ENCODE peak calls at places on chromosomes 1 and 21, in eight cellular contexts. E is Caco-2; V is heart left ventricle; R is fibroblast of pulmonary artery; X is left ventricle myocardium inferior; O is astrocyte of the spinal cord; B is naive thymus-derived CD4-positive, alpha-beta T cell; G is upper lobe of right lung. C is an unnamed sample.

GRCh38 chr1:238029126-238029525 is 138.4 kb upstream of the ZP4 start:
- DNase-seq in E (no peak), V (no peak), R (no peak), X (no peak), O (no peak), B (no peak), G (no peak), C (no peak)

GRCh38 chr1:220430059-220430458 is 97.9 kb upstream of the MARK1 start:
- DNase-seq in E (peak), V (no peak), R (peak), X (no peak), O (no peak), B (no peak), G (no peak), C (no peak)

GRCh38 chr1:219264557-219264956 is 90.9 kb downstream of the LYPLAL1 start:
- DNase-seq in E (no peak), V (no peak), R (no peak), X (no peak), O (peak), B (no peak), G (no peak), C (no peak)

GRCh38 chr1:183505338-183506089 is 33.2 kb downstream of the SMG7 start:
- DNase-seq in E (no peak), V (no peak), R (no peak), X (no peak), O (no peak), B (no peak), G (no peak), C (peak)

GRCh38 chr1:157117527-157118057 is 18.0 kb upstream of the ETV3L start:
- DNase-seq in E (peak), V (no peak), R (no peak), X (no peak), O (no peak), B (no peak), G (peak), C (no peak)

GRCh38 chr1:79988401-79988800 is 981.9 kb upstream of the ADGRL4 start:
- DNase-seq in E (no peak), V (no peak), R (no peak), X (no peak), O (no peak), B (no peak), G (no peak), C (no peak)

GRCh38 chr21:43733529-43734071 is 14.7 kb downstream of the PDXK start:
- DNase-seq in E (no peak), V (no peak), R (no peak), X (no peak), O (peak), B (peak), G (peak), C (no peak)

GRCh38 chr1:162033445-162033844 is 9.8 kb upstream of the OLFML2B start:
- DNase-seq in E (no peak), V (peak), R (no peak), X (peak), O (no peak), B (no peak), G (no peak), C (no peak)

GRCh38 chr1:115879977-115880376 is 39.1 kb upstream of the NHLH2 start:
- DNase-seq in E (no peak), V (no peak), R (no peak), X (no peak), O (no peak), B (no peak), G (no peak), C (no peak)

GRCh38 chr1:101377436-101377835 is 140.6 kb downstream of the S1PR1 start:
- DNase-seq in E (no peak), V (no peak), R (no peak), X (no peak), O (no peak), B (no peak), G (no peak), C (no peak)

GRCh38 chr1:101379037-101379436 is 142.2 kb downstream of the S1PR1 start:
- DNase-seq in E (no peak), V (no peak), R (no peak), X (no peak), O (no peak), B (no peak), G (no peak), C (no peak)

GRCh38 chr1:101373570-101373969 is 136.8 kb downstream of the S1PR1 start:
- DNase-seq in E (no peak), V (no peak), R (no peak), X (no peak), O (no peak), B (no peak), G (no peak), C (no peak)

GRCh38 chr1:101379939-101380338 is 143.1 kb downstream of the S1PR1 start:
- DNase-seq in E (no peak), V (no peak), R (no peak), X (no peak), O (no peak), B (no peak), G (no peak), C (no peak)

GRCh38 chr1:101376121-101377095 is 139.6 kb downstream of the S1PR1 start:
- DNase-seq in E (no peak), V (no peak), R (peak), X (no peak), O (no peak), B (no peak), G (no peak), C (no peak)
- H3K4me3 ChIP-seq in E (no peak), V (no peak), R (no peak), X (no peak), O (no peak), B (no peak), G (no peak), C (no peak)

GRCh38 chr21:36589352-36589971 is 109.5 kb upstream of the SIM2 start:
- DNase-seq in E (no peak), V (no peak), R (peak), X (no peak), O (no peak), B (no peak), G (no peak), C (peak)
- H3K4me3 ChIP-seq in E (no peak), V (no peak), R (no peak), X (no peak), O (no peak), B (no peak), G (no peak), C (no peak)

GRCh38 chr1:33460947-33461629 is 11.4 kb upstream of the ZSCAN20 start:
- DNase-seq in E (no peak), V (peak), R (no peak), X (peak), O (no peak), B (no peak), G (peak), C (no peak)
- H3K4me3 ChIP-seq in E (no peak), V (no peak), R (no peak), X (peak), O (no peak), B (no peak), G (no peak), C (no peak)

GRCh38 chr1:236073307-236073897 is 8.5 kb upstream of the NID1 start:
- DNase-seq in E (no peak), V (no peak), R (no peak), X (no peak), O (no peak), B (no peak), G (no peak), C (no peak)

GRCh38 chr1:236072001-236072400 is 7.1 kb upstream of the NID1 start:
- DNase-seq in E (no peak), V (no peak), R (no peak), X (no peak), O (no peak), B (no peak), G (no peak), C (no peak)

GRCh38 chr1:236069796-236070195 is 4.9 kb upstream of the NID1 start:
- DNase-seq in E (no peak), V (no peak), R (no peak), X (no peak), O (no peak), B (no peak), G (no peak), C (no peak)

GRCh38 chr1:236067854-236068454 is 3.1 kb upstream of the NID1 start:
- DNase-seq in E (no peak), V (peak), R (peak), X (no peak), O (peak), B (no peak), G (no peak), C (no peak)

GRCh38 chr1:236070753-236071152 is 5.9 kb upstream of the NID1 start:
- DNase-seq in E (no peak), V (no peak), R (no peak), X (no peak), O (no peak), B (no peak), G (no peak), C (no peak)
- H3K4me3 ChIP-seq in E (no peak), V (no peak), R (no peak), X (no peak), O (no peak), B (no peak), G (no peak), C (no peak)

GRCh38 chr1:230573647-230574046 is 68.6 kb upstream of the COG2 start:
- DNase-seq in E (no peak), V (no peak), R (no peak), X (no peak), O (no peak), B (no peak), G (no peak), C (no peak)

GRCh38 chr1:230577537-230577936 is 64.7 kb upstream of the COG2 start:
- DNase-seq in E (no peak), V (no peak), R (no peak), X (no peak), O (no peak), B (no peak), G (no peak), C (no peak)

GRCh38 chr1:230572121-230573083 is 69.9 kb upstream of the COG2 start:
- DNase-seq in E (peak), V (no peak), R (peak), X (no peak), O (no peak), B (no peak), G (no peak), C (no peak)

GRCh38 chr1:230575886-230576477 is 66.3 kb upstream of the COG2 start:
- DNase-seq in E (no peak), V (no peak), R (no peak), X (no peak), O (no peak), B (no peak), G (no peak), C (no peak)

DNA sequence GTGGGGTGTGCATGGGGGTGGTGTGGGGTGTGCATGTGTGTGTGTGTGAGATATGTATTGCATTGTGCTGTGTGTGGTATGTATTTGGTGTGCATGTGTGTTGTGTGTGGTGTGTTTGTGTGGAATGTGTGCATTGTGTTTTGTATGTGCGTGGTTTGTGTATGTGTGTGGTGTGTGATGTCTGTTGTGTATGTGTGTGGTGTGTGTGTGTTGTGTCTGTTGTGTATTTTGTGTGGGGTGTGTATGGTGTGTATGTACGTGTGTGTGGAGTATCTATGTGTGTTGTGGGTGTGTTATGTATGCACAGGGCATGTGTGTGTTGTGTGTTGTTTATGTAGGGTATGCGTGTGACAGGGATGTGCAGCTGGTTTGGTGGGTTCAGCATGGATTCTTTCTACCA is 67.8 kb upstream of the COG2 start:
- DNase-seq in E (no peak), V (no peak), R (no peak), X (no peak), O (no peak), B (no peak), G (no peak), C (no peak)
- H3K4me3 ChIP-seq in E (no peak), V (no peak), R (no peak), X (no peak), O (no peak), B (no peak), G (no peak), C (no peak)

DNA sequence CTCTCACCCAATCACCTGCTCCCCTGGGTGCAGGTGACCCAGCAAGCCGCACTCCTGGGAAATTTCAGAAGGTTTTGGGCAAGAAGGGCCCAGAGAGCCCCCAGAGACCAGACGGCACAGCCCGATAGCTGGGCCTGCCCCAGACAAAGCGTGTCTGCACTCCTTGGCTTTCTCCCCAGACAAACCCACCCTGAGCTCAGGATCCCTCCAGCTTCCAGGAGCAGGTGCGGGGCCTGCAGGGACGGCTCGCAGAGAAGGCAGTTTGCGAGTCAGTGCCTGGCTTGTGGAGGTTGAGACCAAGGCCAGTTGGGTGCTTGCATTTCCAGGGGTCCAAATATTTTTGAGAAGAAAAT is 6.7 kb downstream of the PDE9A start:
- DNase-seq in E (no peak), V (no peak), R (no peak), X (no peak), O (no peak), B (no peak), G (no peak), C (no peak)
- H3K4me3 ChIP-seq in E (no peak), V (no peak), R (no peak), X (no peak), O (no peak), B (no peak), G (no peak), C (no peak)

GRCh38 chr1:196651637-196652215 is at the start of gene CFH:
- DNase-seq in E (no peak), V (no peak), R (peak), X (no peak), O (peak), B (no peak), G (no peak), C (peak)
- H3K4me3 ChIP-seq in E (no peak), V (peak), R (peak), X (peak), O (peak), B (no peak), G (peak), C (peak)

C was measured in K562.